ENCODE peak calls at places on chromosomes 4 and X, in seven cellular contexts. One of them, this sample, is unnamed.

GRCh38 chrX:39203427-39203826 is 402.2 kb downstream of the MID1IP1 start:
- DNase-seq in GM12892: no peak
- DNase-seq in pons: no peak
- DNase-seq in stimulated activated naive B cell treated with anti-CD40 and anti-IgM and Interleukin-4, amounts not matched to agents 10 μg/mL and 1 μg/mL and 100 μg/mL, for 72 hours: no peak
- DNase-seq in stimulated activated CD4-positive, alpha-beta T cell treated with anti-CD3 and anti-CD28 coated beads, Interleukin-4, amount 100 ng/mL, for 48 hours: no peak
- DNase-seq in psoas muscle: no peak
- DNase-seq in GM04503: no peak
- DNase-seq in this sample: peak; percentile 23

GRCh38 chr4:119834901-119835300 is 206.3 kb upstream of the PDE5A start:
- DNase-seq in GM12892: no peak
- DNase-seq in pons: no peak
- DNase-seq in stimulated activated naive B cell treated with anti-CD40 and anti-IgM and Interleukin-4, amounts not matched to agents 10 μg/mL and 1 μg/mL and 100 μg/mL, for 72 hours: no peak
- DNase-seq in stimulated activated CD4-positive, alpha-beta T cell treated with anti-CD3 and anti-CD28 coated beads, Interleukin-4, amount 100 ng/mL, for 48 hours: no peak
- DNase-seq in psoas muscle: no peak
- DNase-seq in GM04503: no peak
- DNase-seq in this sample: no peak

GRCh38 chr4:137711502-137711901 is 179.2 kb upstream of the PCDH18 start:
- DNase-seq in GM12892: no peak
- DNase-seq in pons: no peak
- DNase-seq in stimulated activated naive B cell treated with anti-CD40 and anti-IgM and Interleukin-4, amounts not matched to agents 10 μg/mL and 1 μg/mL and 100 μg/mL, for 72 hours: no peak
- DNase-seq in stimulated activated CD4-positive, alpha-beta T cell treated with anti-CD3 and anti-CD28 coated beads, Interleukin-4, amount 100 ng/mL, for 48 hours: no peak
- DNase-seq in psoas muscle: no peak
- DNase-seq in GM04503: no peak
- DNase-seq in this sample: no peak

GRCh38 chrX:136143714-136144113 is 3.6 kb upstream of the FHL1 start:
- DNase-seq in GM12892: no peak
- DNase-seq in pons: no peak
- DNase-seq in stimulated activated naive B cell treated with anti-CD40 and anti-IgM and Interleukin-4, amounts not matched to agents 10 μg/mL and 1 μg/mL and 100 μg/mL, for 72 hours: no peak
- DNase-seq in stimulated activated CD4-positive, alpha-beta T cell treated with anti-CD3 and anti-CD28 coated beads, Interleukin-4, amount 100 ng/mL, for 48 hours: no peak
- DNase-seq in psoas muscle: no peak
- DNase-seq in GM04503: no peak
- DNase-seq in this sample: no peak

GRCh38 chr4:135244605-135245146 is 1043.1 kb upstream of the PABPC4L start:
- DNase-seq in GM12892: no peak
- DNase-seq in pons: no peak
- DNase-seq in stimulated activated naive B cell treated with anti-CD40 and anti-IgM and Interleukin-4, amounts not matched to agents 10 μg/mL and 1 μg/mL and 100 μg/mL, for 72 hours: no peak
- DNase-seq in stimulated activated CD4-positive, alpha-beta T cell treated with anti-CD3 and anti-CD28 coated beads, Interleukin-4, amount 100 ng/mL, for 48 hours: no peak
- DNase-seq in psoas muscle: no peak
- DNase-seq in GM04503: no peak
- DNase-seq in this sample: no peak

GRCh38 chr4:95980877-95981360 is 141.0 kb downstream of the PDHA2 start:
- DNase-seq in GM12892: no peak
- DNase-seq in pons: no peak
- DNase-seq in stimulated activated naive B cell treated with anti-CD40 and anti-IgM and Interleukin-4, amounts not matched to agents 10 μg/mL and 1 μg/mL and 100 μg/mL, for 72 hours: no peak
- DNase-seq in stimulated activated CD4-positive, alpha-beta T cell treated with anti-CD3 and anti-CD28 coated beads, Interleukin-4, amount 100 ng/mL, for 48 hours: no peak
- DNase-seq in psoas muscle: no peak
- DNase-seq in GM04503: no peak
- DNase-seq in this sample: no peak

GRCh38 chr4:3724319-3725231 is 41.6 kb upstream of the ADRA2C start:
- DNase-seq in GM12892: no peak
- DNase-seq in pons: no peak
- DNase-seq in stimulated activated naive B cell treated with anti-CD40 and anti-IgM and Interleukin-4, amounts not matched to agents 10 μg/mL and 1 μg/mL and 100 μg/mL, for 72 hours: no peak
- DNase-seq in stimulated activated CD4-positive, alpha-beta T cell treated with anti-CD3 and anti-CD28 coated beads, Interleukin-4, amount 100 ng/mL, for 48 hours: no peak
- DNase-seq in psoas muscle: no peak
- DNase-seq in GM04503: no peak
- DNase-seq in this sample: no peak

GRCh38 chrX:38375888-38376287 is 23.5 kb downstream of the OTC start:
- DNase-seq in GM12892: peak; percentile 3
- DNase-seq in pons: no peak
- DNase-seq in stimulated activated naive B cell treated with anti-CD40 and anti-IgM and Interleukin-4, amounts not matched to agents 10 μg/mL and 1 μg/mL and 100 μg/mL, for 72 hours: no peak
- DNase-seq in stimulated activated CD4-positive, alpha-beta T cell treated with anti-CD3 and anti-CD28 coated beads, Interleukin-4, amount 100 ng/mL, for 48 hours: no peak
- DNase-seq in psoas muscle: no peak
- DNase-seq in GM04503: peak; percentile 1
- DNase-seq in this sample: no peak

GRCh38 chr4:140222175-140222574 is 68.2 kb upstream of the MAML3 start:
- DNase-seq in GM12892: no peak
- DNase-seq in pons: no peak
- DNase-seq in stimulated activated naive B cell treated with anti-CD40 and anti-IgM and Interleukin-4, amounts not matched to agents 10 μg/mL and 1 μg/mL and 100 μg/mL, for 72 hours: no peak
- DNase-seq in stimulated activated CD4-positive, alpha-beta T cell treated with anti-CD3 and anti-CD28 coated beads, Interleukin-4, amount 100 ng/mL, for 48 hours: no peak
- DNase-seq in psoas muscle: no peak
- DNase-seq in GM04503: no peak
- DNase-seq in this sample: no peak

GRCh38 chrX:113947548-113947947 is 636.3 kb upstream of the HTR2C start:
- DNase-seq in GM12892: no peak
- DNase-seq in pons: no peak
- DNase-seq in stimulated activated naive B cell treated with anti-CD40 and anti-IgM and Interleukin-4, amounts not matched to agents 10 μg/mL and 1 μg/mL and 100 μg/mL, for 72 hours: no peak
- DNase-seq in stimulated activated CD4-positive, alpha-beta T cell treated with anti-CD3 and anti-CD28 coated beads, Interleukin-4, amount 100 ng/mL, for 48 hours: no peak
- DNase-seq in psoas muscle: no peak
- DNase-seq in GM04503: no peak
- DNase-seq in this sample: no peak

GRCh38 chr4:7675612-7676320 is 241.0 kb upstream of the PSAPL1 start:
- DNase-seq in GM12892: no peak
- DNase-seq in pons: no peak
- DNase-seq in stimulated activated naive B cell treated with anti-CD40 and anti-IgM and Interleukin-4, amounts not matched to agents 10 μg/mL and 1 μg/mL and 100 μg/mL, for 72 hours: no peak
- DNase-seq in stimulated activated CD4-positive, alpha-beta T cell treated with anti-CD3 and anti-CD28 coated beads, Interleukin-4, amount 100 ng/mL, for 48 hours: no peak
- DNase-seq in psoas muscle: no peak
- DNase-seq in GM04503: no peak
- DNase-seq in this sample: no peak

GRCh38 chr4:98976716-98977115 is 18.8 kb upstream of the METAP1 start:
- DNase-seq in GM12892: no peak
- DNase-seq in pons: no peak
- DNase-seq in stimulated activated naive B cell treated with anti-CD40 and anti-IgM and Interleukin-4, amounts not matched to agents 10 μg/mL and 1 μg/mL and 100 μg/mL, for 72 hours: no peak
- DNase-seq in stimulated activated CD4-positive, alpha-beta T cell treated with anti-CD3 and anti-CD28 coated beads, Interleukin-4, amount 100 ng/mL, for 48 hours: no peak
- DNase-seq in psoas muscle: no peak
- DNase-seq in GM04503: no peak
- DNase-seq in this sample: no peak

GRCh38 chr4:88514557-88515511 is 8.7 kb downstream of the PYURF start:
- DNase-seq in GM12892: no peak
- DNase-seq in pons: no peak
- DNase-seq in stimulated activated naive B cell treated with anti-CD40 and anti-IgM and Interleukin-4, amounts not matched to agents 10 μg/mL and 1 μg/mL and 100 μg/mL, for 72 hours: no peak
- DNase-seq in stimulated activated CD4-positive, alpha-beta T cell treated with anti-CD3 and anti-CD28 coated beads, Interleukin-4, amount 100 ng/mL, for 48 hours: no peak
- DNase-seq in psoas muscle: no peak
- DNase-seq in GM04503: no peak
- DNase-seq in this sample: no peak

GRCh38 chr4:177441061-177441802 is 1.0 kb downstream of the AGA start:
- DNase-seq in GM12892: peak; percentile 8
- DNase-seq in pons: peak; percentile 47
- DNase-seq in stimulated activated naive B cell treated with anti-CD40 and anti-IgM and Interleukin-4, amounts not matched to agents 10 μg/mL and 1 μg/mL and 100 μg/mL, for 72 hours: no peak
- DNase-seq in stimulated activated CD4-positive, alpha-beta T cell treated with anti-CD3 and anti-CD28 coated beads, Interleukin-4, amount 100 ng/mL, for 48 hours: no peak
- DNase-seq in psoas muscle: no peak
- DNase-seq in GM04503: no peak
- DNase-seq in this sample: no peak

GRCh38 chr4:155582971-155583437 is 83.6 kb upstream of the GUCY1A1 start:
- DNase-seq in GM12892: no peak
- DNase-seq in pons: no peak
- DNase-seq in stimulated activated naive B cell treated with anti-CD40 and anti-IgM and Interleukin-4, amounts not matched to agents 10 μg/mL and 1 μg/mL and 100 μg/mL, for 72 hours: no peak
- DNase-seq in stimulated activated CD4-positive, alpha-beta T cell treated with anti-CD3 and anti-CD28 coated beads, Interleukin-4, amount 100 ng/mL, for 48 hours: no peak
- DNase-seq in psoas muscle: no peak
- DNase-seq in GM04503: no peak
- DNase-seq in this sample: no peak

GRCh38 chr4:113979157-113979972 is at the start of gene ARSJ:
- DNase-seq in GM12892: no peak
- DNase-seq in pons: peak; percentile 23
- DNase-seq in stimulated activated naive B cell treated with anti-CD40 and anti-IgM and Interleukin-4, amounts not matched to agents 10 μg/mL and 1 μg/mL and 100 μg/mL, for 72 hours: no peak
- DNase-seq in stimulated activated CD4-positive, alpha-beta T cell treated with anti-CD3 and anti-CD28 coated beads, Interleukin-4, amount 100 ng/mL, for 48 hours: no peak
- DNase-seq in psoas muscle: peak; percentile 66
- DNase-seq in GM04503: peak; percentile 68
- DNase-seq in this sample: peak; percentile 54

GRCh38 chr4:187227907-187228699 is 504.4 kb upstream of the FAT1 start:
- DNase-seq in GM12892: no peak
- DNase-seq in pons: no peak
- DNase-seq in stimulated activated naive B cell treated with anti-CD40 and anti-IgM and Interleukin-4, amounts not matched to agents 10 μg/mL and 1 μg/mL and 100 μg/mL, for 72 hours: no peak
- DNase-seq in stimulated activated CD4-positive, alpha-beta T cell treated with anti-CD3 and anti-CD28 coated beads, Interleukin-4, amount 100 ng/mL, for 48 hours: no peak
- DNase-seq in psoas muscle: no peak
- DNase-seq in GM04503: no peak
- DNase-seq in this sample: no peak

GRCh38 chrX:24969812-24970211 is 46.0 kb downstream of the ARX start:
- DNase-seq in GM12892: no peak
- DNase-seq in pons: no peak
- DNase-seq in stimulated activated naive B cell treated with anti-CD40 and anti-IgM and Interleukin-4, amounts not matched to agents 10 μg/mL and 1 μg/mL and 100 μg/mL, for 72 hours: no peak
- DNase-seq in stimulated activated CD4-positive, alpha-beta T cell treated with anti-CD3 and anti-CD28 coated beads, Interleukin-4, amount 100 ng/mL, for 48 hours: no peak
- DNase-seq in psoas muscle: no peak
- DNase-seq in GM04503: no peak
- DNase-seq in this sample: no peak

GRCh38 chr4:46505131-46505530 is 115.2 kb upstream of the GABRA2 start:
- DNase-seq in GM12892: no peak
- DNase-seq in pons: no peak
- DNase-seq in stimulated activated naive B cell treated with anti-CD40 and anti-IgM and Interleukin-4, amounts not matched to agents 10 μg/mL and 1 μg/mL and 100 μg/mL, for 72 hours: no peak
- DNase-seq in stimulated activated CD4-positive, alpha-beta T cell treated with anti-CD3 and anti-CD28 coated beads, Interleukin-4, amount 100 ng/mL, for 48 hours: no peak
- DNase-seq in psoas muscle: no peak
- DNase-seq in GM04503: no peak
- DNase-seq in this sample: no peak

GRCh38 chr4:170109586-170110289 is 20.0 kb upstream of the AADAT start:
- DNase-seq in GM12892: no peak
- DNase-seq in pons: peak; percentile 7
- DNase-seq in stimulated activated naive B cell treated with anti-CD40 and anti-IgM and Interleukin-4, amounts not matched to agents 10 μg/mL and 1 μg/mL and 100 μg/mL, for 72 hours: no peak
- DNase-seq in stimulated activated CD4-positive, alpha-beta T cell treated with anti-CD3 and anti-CD28 coated beads, Interleukin-4, amount 100 ng/mL, for 48 hours: no peak
- DNase-seq in psoas muscle: no peak
- DNase-seq in GM04503: peak; percentile 26
- DNase-seq in this sample: no peak

GRCh38 chr4:186948361-186949291 is 225.0 kb upstream of the FAT1 start:
- DNase-seq in GM12892: no peak
- DNase-seq in pons: no peak
- DNase-seq in stimulated activated naive B cell treated with anti-CD40 and anti-IgM and Interleukin-4, amounts not matched to agents 10 μg/mL and 1 μg/mL and 100 μg/mL, for 72 hours: no peak
- DNase-seq in stimulated activated CD4-positive, alpha-beta T cell treated with anti-CD3 and anti-CD28 coated beads, Interleukin-4, amount 100 ng/mL, for 48 hours: no peak
- DNase-seq in psoas muscle: no peak
- DNase-seq in GM04503: no peak
- DNase-seq in this sample: no peak

GRCh38 chrX:67700607-67701006 is 156.8 kb downstream of the AR start:
- DNase-seq in GM12892: no peak
- DNase-seq in pons: no peak
- DNase-seq in stimulated activated naive B cell treated with anti-CD40 and anti-IgM and Interleukin-4, amounts not matched to agents 10 μg/mL and 1 μg/mL and 100 μg/mL, for 72 hours: no peak
- DNase-seq in stimulated activated CD4-positive, alpha-beta T cell treated with anti-CD3 and anti-CD28 coated beads, Interleukin-4, amount 100 ng/mL, for 48 hours: no peak
- DNase-seq in psoas muscle: no peak
- DNase-seq in GM04503: no peak
- DNase-seq in this sample: no peak

GRCh38 chr4:8310306-8310705 is 40.8 kb downstream of the HTRA3 start:
- DNase-seq in GM12892: no peak
- DNase-seq in pons: no peak
- DNase-seq in stimulated activated naive B cell treated with anti-CD40 and anti-IgM and Interleukin-4, amounts not matched to agents 10 μg/mL and 1 μg/mL and 100 μg/mL, for 72 hours: no peak
- DNase-seq in stimulated activated CD4-positive, alpha-beta T cell treated with anti-CD3 and anti-CD28 coated beads, Interleukin-4, amount 100 ng/mL, for 48 hours: no peak
- DNase-seq in psoas muscle: peak; percentile 6
- DNase-seq in GM04503: no peak
- DNase-seq in this sample: no peak

This sample was measured in mucosa of gallbladder.